ENCODE peak calls at places on chromosome 3, in six cellular contexts. S, L, K, J, Q and P are unnamed samples.

GRCh38 chr3:82157952-82158351 is 396.5 kb upstream of the GBE1 start:
- DNase-seq in S (no peak), J (no peak), K (no peak), L (no peak), Q (no peak), P (no peak)

GRCh38 chr3:194095464-194095863 is 40.5 kb upstream of the HES1 start:
- DNase-seq in S (no peak), L (no peak), K (no peak), J (no peak), Q (no peak), P (no peak)

GRCh38 chr3:57221883-57222282 is 5.6 kb upstream of the APPL1 start:
- DNase-seq in Q (no peak), J (no peak), K (no peak), L (no peak), S (no peak), P (no peak)

GRCh38 chr3:38001456-38002081 is 11.0 kb downstream of the VILL start:
- DNase-seq in Q (no peak), S (peak), J (no peak), L (no peak), K (no peak), P (no peak)

GRCh38 chr3:41362638-41363559 is 163.6 kb downstream of the CTNNB1 start:
- DNase-seq in S (no peak), L (no peak), K (no peak), Q (no peak), J (no peak), P (no peak)

GRCh38 chr3:29384640-29385039 is 103.8 kb downstream of the RBMS3 start:
- DNase-seq in L (no peak), Q (no peak), K (peak), J (no peak), S (no peak), P (no peak)

GRCh38 chr3:188266581-188267274 is 112.8 kb downstream of the LPP start:
- DNase-seq in K (no peak), Q (no peak), S (no peak), J (no peak), L (no peak), P (peak)

GRCh38 chr3:41199866-41200668 is 762 bp downstream of the CTNNB1 start:
- DNase-seq in S (peak), L (peak), K (peak), J (no peak), Q (peak), P (no peak)

GRCh38 chr3:116734243-116734642 is 24.7 kb downstream of the TUSC7 start:
- DNase-seq in J (no peak), L (no peak), Q (no peak), S (no peak), K (no peak), P (no peak)

GRCh38 chr3:47228088-47228487 is 54.5 kb downstream of the KIF9 start:
- DNase-seq in S (no peak), K (no peak), J (no peak), L (no peak), Q (no peak), P (no peak)

GRCh38 chr3:150286390-150287147 is 121.5 kb upstream of the TSC22D2 start:
- DNase-seq in K (peak), L (peak), Q (no peak), J (no peak), S (no peak), P (no peak)

GRCh38 chr3:13837751-13838150 is 42.1 kb downstream of the WNT7A start:
- DNase-seq in L (no peak), S (no peak), J (no peak), Q (no peak), K (no peak), P (no peak)

GRCh38 chr3:50171540-50172301 is 16.6 kb downstream of the SEMA3F start:
- DNase-seq in S (no peak), Q (no peak), J (no peak), L (no peak), K (no peak), P (no peak)

GRCh38 chr3:172635588-172635987 is 75.3 kb downstream of the NCEH1 start:
- DNase-seq in Q (no peak), J (no peak), S (no peak), L (no peak), K (no peak), P (no peak)

GRCh38 chr3:136994772-136995516 is 37.2 kb downstream of the IL20RB start:
- DNase-seq in L (no peak), K (no peak), Q (no peak), S (no peak), J (peak), P (peak)

GRCh38 chr3:160291909-160292299 is 66.7 kb downstream of the C3orf80 start:
- DNase-seq in K (no peak), Q (no peak), J (no peak), L (no peak), S (no peak), P (no peak)

GRCh38 chr3:131447349-131447748 is 55.4 kb downstream of the MRPL3 start:
- DNase-seq in S (no peak), K (no peak), L (no peak), J (no peak), Q (no peak), P (no peak)

GRCh38 chr3:13025090-13025489 is 48.1 kb downstream of the IQSEC1 start:
- DNase-seq in K (no peak), S (no peak), J (peak), L (no peak), Q (no peak), P (no peak)

GRCh38 chr3:98532709-98533571 is 1.2 kb downstream of the GPR15 start:
- DNase-seq in L (no peak), J (no peak), Q (no peak), S (no peak), K (no peak), P (no peak)

GRCh38 chr3:159059395-159059794 is 257.5 kb downstream of the MFSD1 start:
- DNase-seq in Q (no peak), S (no peak), J (no peak), L (no peak), K (no peak), P (no peak)

GRCh38 chr3:184155644-184156521 is 706 bp downstream of the DVL3 start:
- DNase-seq in J (peak), L (no peak), K (peak), S (peak), Q (peak), P (no peak)

GRCh38 chr3:157239082-157239704 is 79.2 kb upstream of the CCNL1 start:
- DNase-seq in K (peak), Q (peak), L (peak), S (peak), J (no peak), P (no peak)

GRCh38 chr3:146374146-146374545 is 95.2 kb downstream of the PLSCR2 start:
- DNase-seq in J (no peak), S (no peak), L (no peak), K (no peak), Q (no peak), P (no peak)

GRCh38 chr3:118187221-118187620 is 847.4 kb downstream of the IGSF11 start:
- DNase-seq in L (no peak), K (no peak), J (no peak), Q (no peak), S (no peak), P (no peak)

GRCh38 chr3:176759815-176760506 is 437.3 kb downstream of the TBL1XR1 start:
- DNase-seq in Q (no peak), L (no peak), J (no peak), K (no peak), S (no peak), P (no peak)

GRCh38 chr3:121324320-121324719 is 221.5 kb downstream of the POLQ start:
- DNase-seq in J (no peak), S (no peak), L (no peak), K (no peak), Q (no peak), P (no peak)

GRCh38 chr3:141093971-141094401 is 42.8 kb downstream of the SPSB4 start:
- DNase-seq in J (no peak), K (no peak), L (no peak), S (no peak), Q (no peak), P (no peak)

GRCh38 chr3:72163809-72164634 is 379.1 kb upstream of the PROK2 start:
- DNase-seq in J (no peak), S (no peak), Q (no peak), K (no peak), L (peak), P (no peak)

GRCh38 chr3:156360116-156360515 is 194.8 kb downstream of the SSR3 start:
- DNase-seq in L (no peak), S (no peak), K (no peak), Q (no peak), J (no peak), P (no peak)

GRCh38 chr3:17941766-17942165 is 199.3 kb upstream of the TBC1D5 start:
- DNase-seq in L (no peak), Q (no peak), S (no peak), K (no peak), J (no peak), P (no peak)

GRCh38 chr3:49903451-49904424 is at the start of gene MST1R:
- DNase-seq in Q (peak), S (peak), K (peak), L (peak), J (peak), P (no peak)

GRCh38 chr3:193704431-193704830 is 111.4 kb downstream of the OPA1 start:
- DNase-seq in J (no peak), K (no peak), L (no peak), Q (no peak), S (no peak), P (no peak)

GRCh38 chr3:127964816-127965215 is 49.8 kb downstream of the KBTBD12 start:
- DNase-seq in Q (no peak), S (no peak), L (no peak), K (no peak), J (no peak), P (no peak)

GRCh38 chr3:106006001-106006400 is 137.2 kb upstream of the CBLB start:
- DNase-seq in K (no peak), S (no peak), Q (no peak), L (no peak), J (no peak), P (no peak)

GRCh38 chr3:154139996-154140436 is 18.8 kb downstream of the ARHGEF26 start:
- DNase-seq in Q (no peak), S (no peak), J (no peak), L (no peak), K (no peak), P (no peak)

GRCh38 chr3:102790742-102791141 is 355.9 kb downstream of the ZPLD1 start:
- DNase-seq in K (no peak), Q (no peak), J (no peak), L (no peak), S (no peak), P (no peak)

GRCh38 chr3:196640501-196640968 is 1.0 kb downstream of the NRROS start:
- DNase-seq in L (no peak), J (no peak), Q (no peak), K (no peak), S (peak), P (no peak)

GRCh38 chr3:193857996-193858395 is 265.0 kb downstream of the OPA1 start:
- DNase-seq in Q (no peak), J (peak), K (no peak), S (no peak), L (no peak), P (no peak)